ENCODE peak calls at places on chromosomes 12 and 14, in eight cellular contexts. One of them, this sample, is unnamed.

GRCh38 chr12:69935651-69936100 is 110.6 kb downstream of the MYRFL start:
- DNase-seq in testis: no peak
- DNase-seq in RCC 7860: no peak
- DNase-seq in progenitor cell of endocrine pancreas: no peak
- DNase-seq in foreskin keratinocyte: no peak
- DNase-seq in NCI-H1092 treated with DMSO at 0.1 percent for 48 hours: no peak
- DNase-seq in GM12891: no peak
- DNase-seq in activated T-helper 1 cell treated with Interleukin-2 at 50 U/mL for 16 hours: no peak
- DNase-seq in this sample: no peak

GRCh38 chr14:21191809-21192446 is 36.1 kb upstream of the OR5AU1 start:
- DNase-seq in progenitor cell of endocrine pancreas: peak; percentile 46
- DNase-seq in testis: peak; percentile 76
- DNase-seq in NCI-H1092 treated with DMSO at 0.1 percent for 48 hours: peak; percentile 19
- DNase-seq in activated T-helper 1 cell treated with Interleukin-2 at 50 U/mL for 16 hours: peak; percentile 52
- DNase-seq in GM12891: peak; percentile 56
- DNase-seq in foreskin keratinocyte: no peak
- DNase-seq in RCC 7860: no peak
- DNase-seq in this sample: peak; percentile 91

GRCh38 chr14:79602742-79603141 is 608.6 kb downstream of the DIO2 start:
- DNase-seq in GM12891: no peak
- DNase-seq in progenitor cell of endocrine pancreas: no peak
- DNase-seq in foreskin keratinocyte: no peak
- DNase-seq in RCC 7860: no peak
- DNase-seq in testis: no peak
- DNase-seq in activated T-helper 1 cell treated with Interleukin-2 at 50 U/mL for 16 hours: no peak
- DNase-seq in NCI-H1092 treated with DMSO at 0.1 percent for 48 hours: no peak
- DNase-seq in this sample: no peak

GRCh38 chr14:59829941-59830734 is 40.4 kb downstream of the RTN1 start:
- DNase-seq in NCI-H1092 treated with DMSO at 0.1 percent for 48 hours: no peak
- DNase-seq in GM12891: no peak
- DNase-seq in progenitor cell of endocrine pancreas: no peak
- DNase-seq in testis: no peak
- DNase-seq in RCC 7860: no peak
- DNase-seq in activated T-helper 1 cell treated with Interleukin-2 at 50 U/mL for 16 hours: no peak
- DNase-seq in foreskin keratinocyte: no peak
- DNase-seq in this sample: no peak

GRCh38 chr12:11959117-11959823 is 111.5 kb upstream of the BCL2L14 start:
- DNase-seq in activated T-helper 1 cell treated with Interleukin-2 at 50 U/mL for 16 hours: no peak
- DNase-seq in RCC 7860: peak; percentile 6
- DNase-seq in GM12891: no peak
- DNase-seq in progenitor cell of endocrine pancreas: no peak
- DNase-seq in foreskin keratinocyte: no peak
- DNase-seq in testis: no peak
- DNase-seq in NCI-H1092 treated with DMSO at 0.1 percent for 48 hours: no peak
- DNase-seq in this sample: no peak

GRCh38 chr12:95789126-95790024 is 1.2 kb downstream of the NTN4 start:
- DNase-seq in NCI-H1092 treated with DMSO at 0.1 percent for 48 hours: peak; percentile 60
- DNase-seq in progenitor cell of endocrine pancreas: peak; percentile 32
- DNase-seq in testis: peak; percentile 57
- DNase-seq in GM12891: no peak
- DNase-seq in RCC 7860: no peak
- DNase-seq in foreskin keratinocyte: peak; percentile 31
- DNase-seq in activated T-helper 1 cell treated with Interleukin-2 at 50 U/mL for 16 hours: no peak
- DNase-seq in this sample: peak; percentile 51

GRCh38 chr14:70782361-70782760 is 27.0 kb downstream of the MAP3K9 start:
- DNase-seq in testis: no peak
- DNase-seq in GM12891: no peak
- DNase-seq in NCI-H1092 treated with DMSO at 0.1 percent for 48 hours: no peak
- DNase-seq in progenitor cell of endocrine pancreas: no peak
- DNase-seq in activated T-helper 1 cell treated with Interleukin-2 at 50 U/mL for 16 hours: no peak
- DNase-seq in RCC 7860: peak; percentile 94
- DNase-seq in foreskin keratinocyte: peak; percentile 99
- DNase-seq in this sample: no peak

GRCh38 chr12:128402481-128402880 is 135.5 kb downstream of the TMEM132C start:
- DNase-seq in foreskin keratinocyte: no peak
- DNase-seq in activated T-helper 1 cell treated with Interleukin-2 at 50 U/mL for 16 hours: no peak
- DNase-seq in NCI-H1092 treated with DMSO at 0.1 percent for 48 hours: no peak
- DNase-seq in progenitor cell of endocrine pancreas: no peak
- DNase-seq in RCC 7860: no peak
- DNase-seq in testis: no peak
- DNase-seq in GM12891: no peak
- DNase-seq in this sample: no peak

GRCh38 chr12:51082561-51083139 is 746 bp downstream of the CSRNP2 start:
- DNase-seq in testis: peak; percentile 34
- DNase-seq in progenitor cell of endocrine pancreas: no peak
- DNase-seq in GM12891: no peak
- DNase-seq in activated T-helper 1 cell treated with Interleukin-2 at 50 U/mL for 16 hours: no peak
- DNase-seq in NCI-H1092 treated with DMSO at 0.1 percent for 48 hours: peak; percentile 21
- DNase-seq in RCC 7860: peak; percentile 13
- DNase-seq in foreskin keratinocyte: peak; percentile 17
- DNase-seq in this sample: no peak

GRCh38 chr14:68144051-68144681 is 324.6 kb downstream of the RAD51B start:
- DNase-seq in GM12891: no peak
- DNase-seq in foreskin keratinocyte: peak; percentile 24
- DNase-seq in RCC 7860: no peak
- DNase-seq in activated T-helper 1 cell treated with Interleukin-2 at 50 U/mL for 16 hours: no peak
- DNase-seq in testis: peak; percentile 36
- DNase-seq in NCI-H1092 treated with DMSO at 0.1 percent for 48 hours: no peak
- DNase-seq in progenitor cell of endocrine pancreas: no peak
- DNase-seq in this sample: no peak

GRCh38 chr14:22561661-22562579 is 27.1 kb downstream of the DAD1 start:
- DNase-seq in progenitor cell of endocrine pancreas: no peak
- DNase-seq in foreskin keratinocyte: no peak
- DNase-seq in activated T-helper 1 cell treated with Interleukin-2 at 50 U/mL for 16 hours: peak; percentile 60
- DNase-seq in testis: no peak
- DNase-seq in NCI-H1092 treated with DMSO at 0.1 percent for 48 hours: no peak
- DNase-seq in GM12891: no peak
- DNase-seq in RCC 7860: no peak
- DNase-seq in this sample: no peak

GRCh38 chr12:83709899-83710298 is 1023.2 kb downstream of the TMTC2 start:
- DNase-seq in testis: no peak
- DNase-seq in progenitor cell of endocrine pancreas: no peak
- DNase-seq in GM12891: no peak
- DNase-seq in RCC 7860: no peak
- DNase-seq in NCI-H1092 treated with DMSO at 0.1 percent for 48 hours: no peak
- DNase-seq in foreskin keratinocyte: peak; percentile 56
- DNase-seq in activated T-helper 1 cell treated with Interleukin-2 at 50 U/mL for 16 hours: no peak
- DNase-seq in this sample: no peak

GRCh38 chr14:72929316-72930080 is 3.2 kb downstream of the DCAF4 start:
- DNase-seq in activated T-helper 1 cell treated with Interleukin-2 at 50 U/mL for 16 hours: no peak
- DNase-seq in RCC 7860: no peak
- DNase-seq in GM12891: no peak
- DNase-seq in testis: no peak
- DNase-seq in progenitor cell of endocrine pancreas: no peak
- DNase-seq in NCI-H1092 treated with DMSO at 0.1 percent for 48 hours: no peak
- DNase-seq in foreskin keratinocyte: no peak
- DNase-seq in this sample: no peak

GRCh38 chr12:116241157-116241772 is 36.2 kb downstream of the MED13L start:
- DNase-seq in RCC 7860: no peak
- DNase-seq in progenitor cell of endocrine pancreas: no peak
- DNase-seq in testis: no peak
- DNase-seq in NCI-H1092 treated with DMSO at 0.1 percent for 48 hours: no peak
- DNase-seq in activated T-helper 1 cell treated with Interleukin-2 at 50 U/mL for 16 hours: no peak
- DNase-seq in GM12891: no peak
- DNase-seq in foreskin keratinocyte: peak; percentile 64
- DNase-seq in this sample: no peak

GRCh38 chr12:51852404-51853137 is 4.1 kb upstream of the FIGNL2 start:
- DNase-seq in RCC 7860: no peak
- DNase-seq in testis: no peak
- DNase-seq in progenitor cell of endocrine pancreas: no peak
- DNase-seq in activated T-helper 1 cell treated with Interleukin-2 at 50 U/mL for 16 hours: no peak
- DNase-seq in foreskin keratinocyte: no peak
- DNase-seq in NCI-H1092 treated with DMSO at 0.1 percent for 48 hours: no peak
- DNase-seq in GM12891: no peak
- DNase-seq in this sample: no peak

This sample was measured in WTC11.